ENCODE peak calls at places on chromosome 12, in nine cellular contexts. J is RPMI8226; I is GM18507; D is left ventricle myocardium inferior; B is HFFc6; V is NCI-H1436 treated with DMSO at 0.1 percent for 48 hours; T is activated naive CD4-positive, alpha-beta T cell; N is Right ventricle myocardium inferior; H is HEK293T. M is an unnamed sample.

GRCh38 chr12:19179986-19180385 is 50.5 kb downstream of the PLEKHA5 start:
- DNase-seq in J (no peak), I (no peak), D (no peak), B (no peak), V (no peak), T (no peak), N (no peak), H (no peak), M (no peak)

GRCh38 chr12:94174576-94174975 is 26.2 kb downstream of the PLXNC1 start:
- DNase-seq in J (no peak), I (no peak), D (peak; percentile 37), B (no peak), V (no peak), T (no peak), N (peak; percentile 78), H (no peak), M (no peak)

GRCh38 chr12:132414634-132415340 is 75.2 kb upstream of the FBRSL1 start:
- DNase-seq in J (peak; percentile 79), I (peak; percentile 84), D (peak; percentile 74), B (peak; percentile 62), V (no peak), T (peak; percentile 61), N (peak; percentile 88), H (peak; percentile 92), M (peak; percentile 57)

GRCh38 chr12:132268674-132269073 is 60.7 kb downstream of the GALNT9 start:
- DNase-seq in J (no peak), I (no peak), D (no peak), B (no peak), V (no peak), T (no peak), N (peak; percentile 11), H (no peak), M (no peak)

GRCh38 chr12:117091758-117092510 is 7.3 kb downstream of the TESC start:
- DNase-seq in J (no peak), I (no peak), D (no peak), B (no peak), V (no peak), T (no peak), N (no peak), H (no peak), M (no peak)

GRCh38 chr12:12807970-12808702 is 5.0 kb upstream of the DDX47 start:
- DNase-seq in J (no peak), I (no peak), D (peak; percentile 44), B (no peak), V (no peak), T (peak; percentile 50), N (peak; percentile 75), H (no peak), M (peak; percentile 21)

GRCh38 chr12:131832393-131833231 is 4.4 kb downstream of the MMP17 start:
- DNase-seq in J (no peak), I (no peak), D (peak; percentile 51), B (peak; percentile 83), V (no peak), T (no peak), N (peak; percentile 59), H (no peak), M (no peak)

GRCh38 chr12:99271071-99271470 is 376.5 kb upstream of the GARIN6 start:
- DNase-seq in J (no peak), I (no peak), D (no peak), B (no peak), V (no peak), T (no peak), N (no peak), H (no peak), M (no peak)

GRCh38 chr12:50181691-50182090 is 14.5 kb upstream of the CERS5 start:
- DNase-seq in J (peak; percentile 43), I (no peak), D (no peak), B (no peak), V (no peak), T (no peak), N (no peak), H (no peak), M (no peak)

GRCh38 chr12:96985515-96986362 is 78.7 kb downstream of the NEDD1 start:
- DNase-seq in J (peak; percentile 58), I (peak; percentile 33), D (no peak), B (no peak), V (no peak), T (peak; percentile 27), N (peak; percentile 70), H (peak; percentile 68), M (peak; percentile 43)

GRCh38 chr12:1122803-1123202 is 131.8 kb downstream of the ERC1 start:
- DNase-seq in J (no peak), I (no peak), D (no peak), B (no peak), V (no peak), T (peak; percentile 31), N (no peak), H (no peak), M (peak; percentile 42)

GRCh38 chr12:48973531-48973930 is 2.0 kb upstream of the WNT10B start:
- DNase-seq in J (no peak), I (no peak), D (peak; percentile 65), B (no peak), V (no peak), T (no peak), N (peak; percentile 86), H (no peak), M (no peak)

GRCh38 chr12:23356927-23357708 is 592.4 kb downstream of the SOX5 start:
- DNase-seq in J (no peak), I (no peak), D (no peak), B (no peak), V (no peak), T (no peak), N (no peak), H (no peak), M (no peak)

GRCh38 chr12:6154730-6155459 is 30.4 kb upstream of the VWF start:
- DNase-seq in J (no peak), I (no peak), D (peak; percentile 83), B (no peak), V (no peak), T (no peak), N (peak; percentile 82), H (no peak), M (no peak)

GRCh38 chr12:127507336-127507735 is 759.6 kb upstream of the TMEM132C start:
- DNase-seq in J (no peak), I (no peak), D (no peak), B (no peak), V (no peak), T (no peak), N (no peak), H (no peak), M (no peak)

GRCh38 chr12:2813573-2814185 is 1.2 kb downstream of the ITFG2 start:
- DNase-seq in J (peak; percentile 82), I (peak; percentile 40), D (no peak), B (peak; percentile 66), V (no peak), T (peak; percentile 10), N (no peak), H (peak; percentile 65), M (no peak)

GRCh38 chr12:117674313-117674712 is 294.5 kb downstream of the KSR2 start:
- DNase-seq in J (no peak), I (no peak), D (no peak), B (no peak), V (no peak), T (no peak), N (no peak), H (no peak), M (no peak)

GRCh38 chr12:101855364-101855884 is 22.0 kb upstream of the DRAM1 start:
- DNase-seq in J (no peak), I (no peak), D (no peak), B (no peak), V (no peak), T (no peak), N (no peak), H (no peak), M (no peak)

GRCh38 chr12:89179983-89180382 is 172.3 kb downstream of the DUSP6 start:
- DNase-seq in J (peak; percentile 79), I (no peak), D (no peak), B (peak; percentile 33), V (no peak), T (no peak), N (no peak), H (no peak), M (no peak)

GRCh38 chr12:127635838-127636237 is 631.1 kb upstream of the TMEM132C start:
- DNase-seq in J (no peak), I (no peak), D (no peak), B (no peak), V (no peak), T (no peak), N (no peak), H (no peak), M (no peak)

GRCh38 chr12:6369916-6370575 is 5.3 kb downstream of the SCNN1A start:
- DNase-seq in J (no peak), I (no peak), D (no peak), B (no peak), V (no peak), T (no peak), N (no peak), H (no peak), M (no peak)

GRCh38 chr12:103930787-103931536 is 752 bp downstream of the HSP90B1 start:
- DNase-seq in J (peak; percentile 47), I (no peak), D (peak; percentile 34), B (no peak), V (no peak), T (no peak), N (no peak), H (peak; percentile 16), M (no peak)

GRCh38 chr12:70354777-70355176 is 11.3 kb upstream of the KCNMB4 start:
- DNase-seq in J (no peak), I (no peak), D (no peak), B (no peak), V (no peak), T (no peak), N (no peak), H (no peak), M (no peak)

GRCh38 chr12:63940295-63940997 is 95.9 kb downstream of the SRGAP1 start:
- DNase-seq in J (no peak), I (no peak), D (no peak), B (no peak), V (no peak), T (no peak), N (no peak), H (no peak), M (no peak)

GRCh38 chr12:19181666-19182426 is 52.3 kb downstream of the PLEKHA5 start:
- DNase-seq in J (no peak), I (no peak), D (no peak), B (no peak), V (no peak), T (no peak), N (no peak), H (no peak), M (no peak)

GRCh38 chr12:30896461-30896860 is 30.1 kb upstream of the TSPAN11 start:
- DNase-seq in J (no peak), I (no peak), D (no peak), B (peak; percentile 20), V (no peak), T (no peak), N (no peak), H (no peak), M (no peak)

GRCh38 chr12:68175566-68176033 is 16.1 kb upstream of the IFNG start:
- DNase-seq in J (no peak), I (peak; percentile 23), D (no peak), B (no peak), V (no peak), T (peak; percentile 34), N (no peak), H (no peak), M (no peak)

GRCh38 chr12:107448198-107448597 is 237.4 kb upstream of the PWP1 start:
- DNase-seq in J (peak; percentile 23), I (no peak), D (no peak), B (no peak), V (no peak), T (no peak), N (no peak), H (peak; percentile 47), M (no peak)

M was measured in T-helper 17 cell.